ENCODE peak calls at places on chromosomes 4 and X, in nine cellular contexts. P, H, I, R, Z, O, N, M and A are unnamed samples.

GRCh38 chr4:87130482-87130881 is 89.9 kb downstream of the KLHL8 start:
- DNase-seq in R (no peak), P (no peak), N (no peak), H (no peak), O (no peak), I (no peak), Z (no peak), M (no peak), A (no peak)

GRCh38 chr4:75547647-75548387 is 8.0 kb upstream of the ODAPH start:
- DNase-seq in O (no peak), N (no peak), M (no peak), P (peak; percentile 41), R (peak; percentile 30), I (peak; percentile 28), Z (no peak), H (no peak), A (no peak)

GRCh38 chrX:11739796-11740195 is 18.2 kb upstream of the MSL3 start:
- DNase-seq in M (no peak), N (no peak), R (no peak), O (no peak), H (no peak), P (no peak), Z (no peak), I (no peak), A (no peak)

GRCh38 chr4:152064753-152065152 is 303.9 kb upstream of the GATB start:
- DNase-seq in I (no peak), P (no peak), H (no peak), M (no peak), O (no peak), R (no peak), Z (no peak), N (no peak), A (no peak)

GRCh38 chr4:91113130-91113706 is 986.0 kb downstream of the CCSER1 start:
- DNase-seq in P (no peak), I (no peak), O (no peak), H (peak; percentile 32), M (peak; percentile 5), N (no peak), Z (no peak), R (no peak), A (no peak)

GRCh38 chr4:91958651-91959050 is 345.1 kb upstream of the GRID2 start:
- DNase-seq in I (no peak), O (peak; percentile 61), R (no peak), P (no peak), H (peak; percentile 38), Z (no peak), M (no peak), N (peak; percentile 18), A (no peak)

GRCh38 chrX:142616636-142617035 is 409.1 kb upstream of the SPANXN4 start:
- DNase-seq in O (no peak), R (no peak), P (no peak), N (no peak), I (no peak), H (no peak), M (no peak), Z (no peak), A (no peak)

GRCh38 chr4:112296949-112297483 is at the start of gene ALPK1:
- DNase-seq in O (no peak), H (peak; percentile 86), R (peak; percentile 35), P (no peak), Z (no peak), I (no peak), N (no peak), M (peak; percentile 84), A (no peak)

GRCh38 chrX:20521245-20521644 is 254.5 kb upstream of the RPS6KA3 start:
- DNase-seq in I (no peak), M (peak; percentile 42), P (no peak), Z (no peak), R (no peak), O (no peak), N (no peak), H (peak; percentile 31), A (no peak)

GRCh38 chr4:125639182-125639621 is 324.4 kb downstream of the FAT4 start:
- DNase-seq in R (no peak), O (peak; percentile 91), I (no peak), M (no peak), P (no peak), H (peak; percentile 41), Z (no peak), N (peak; percentile 68), A (peak; percentile 26)

GRCh38 chr4:140234697-140235060 is 80.7 kb upstream of the MAML3 start:
- DNase-seq in O (no peak), N (no peak), M (no peak), P (no peak), Z (no peak), I (no peak), R (no peak), H (no peak), A (no peak)

GRCh38 chrX:67734111-67734753 is 190.4 kb downstream of the AR start:
- DNase-seq in M (no peak), P (no peak), H (no peak), Z (no peak), N (no peak), O (no peak), R (no peak), I (no peak), A (no peak)

GRCh38 chrX:54415534-54416350 is 24.5 kb upstream of the TSR2 start:
- DNase-seq in I (no peak), M (no peak), H (no peak), O (peak; percentile 66), P (no peak), N (peak; percentile 31), Z (no peak), R (no peak), A (peak; percentile 11)

GRCh38 chrX:133497356-133497755 is 82.1 kb upstream of the GPC4 start:
- DNase-seq in P (no peak), H (no peak), R (no peak), I (no peak), M (no peak), Z (no peak), N (no peak), O (no peak), A (no peak)
- TF ChIP-seq CTCF in P (no peak), H (no peak), R (no peak), I (no peak), M (no peak), Z (no peak), N (no peak), O (no peak), A (no peak)

GRCh38 chr4:53321151-53321987 is 44.5 kb downstream of the SCFD2 start:
- DNase-seq in M (peak; percentile 61), P (no peak), H (peak; percentile 84), Z (no peak), I (no peak), N (no peak), O (no peak), R (no peak), A (no peak)
- TF ChIP-seq CTCF in M (no peak), P (no peak), H (no peak), Z (no peak), I (no peak), N (no peak), O (no peak), R (no peak), A (no peak)

GRCh38 chr4:44869985-44870384 is 143.6 kb upstream of the GNPDA2 start:
- DNase-seq in O (no peak), Z (no peak), H (no peak), M (no peak), I (no peak), P (no peak), R (no peak), N (no peak), A (no peak)

DNA sequence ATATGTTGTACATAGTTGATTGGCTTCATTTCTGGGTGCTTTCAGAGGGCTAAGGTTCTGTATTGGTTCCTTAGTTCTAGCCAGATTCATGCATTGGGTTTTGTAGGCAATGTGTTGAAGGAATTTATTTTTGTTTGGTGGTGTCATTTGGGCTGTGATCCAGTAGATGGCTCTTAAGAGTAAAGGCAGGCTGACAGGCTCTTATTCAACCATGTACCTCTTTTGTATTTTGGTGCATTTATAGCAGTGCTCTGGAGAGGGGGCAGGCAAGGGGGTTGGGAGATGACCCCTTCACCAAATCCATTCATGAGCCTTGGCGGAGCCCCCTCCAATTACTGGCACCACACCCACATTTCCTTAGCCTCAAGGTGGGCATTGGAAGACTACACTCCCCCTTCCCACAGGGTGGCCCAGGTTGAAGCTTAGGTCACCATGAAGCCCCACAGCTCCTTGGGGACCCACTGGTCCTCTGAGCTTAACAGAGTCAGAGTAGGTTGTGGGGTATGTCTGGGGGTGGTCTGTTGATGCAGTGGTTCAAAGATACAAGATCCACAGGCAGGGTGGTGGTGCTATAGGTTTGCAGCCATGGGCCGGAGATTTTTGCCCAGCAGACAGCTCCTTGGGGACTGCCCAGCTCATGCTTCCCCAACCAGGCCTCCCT is 143.0 kb upstream of the GNPDA2 start:
- DNase-seq in I (no peak), O (no peak), Z (no peak), H (no peak), P (no peak), R (no peak), N (no peak), M (peak; percentile 5), A (no peak)
- TF ChIP-seq CTCF in I (no peak), O (peak; percentile 62), Z (no peak), H (no peak), P (no peak), R (no peak), N (no peak), M (no peak), A (no peak)

GRCh38 chr4:23332266-23332665 is 557.6 kb downstream of the PPARGC1A start:
- DNase-seq in I (no peak), H (peak; percentile 29), N (no peak), Z (no peak), M (no peak), P (no peak), O (no peak), R (no peak), A (no peak)

GRCh38 chr4:23333556-23333945 is 556.3 kb downstream of the PPARGC1A start:
- DNase-seq in P (no peak), H (peak; percentile 90), M (no peak), N (no peak), Z (no peak), I (no peak), R (no peak), O (no peak), A (no peak)

GRCh38 chr4:23337292-23337691 is 552.6 kb downstream of the PPARGC1A start:
- DNase-seq in R (no peak), I (no peak), H (no peak), Z (no peak), M (no peak), P (no peak), N (no peak), O (peak; percentile 51), A (no peak)

DNA sequence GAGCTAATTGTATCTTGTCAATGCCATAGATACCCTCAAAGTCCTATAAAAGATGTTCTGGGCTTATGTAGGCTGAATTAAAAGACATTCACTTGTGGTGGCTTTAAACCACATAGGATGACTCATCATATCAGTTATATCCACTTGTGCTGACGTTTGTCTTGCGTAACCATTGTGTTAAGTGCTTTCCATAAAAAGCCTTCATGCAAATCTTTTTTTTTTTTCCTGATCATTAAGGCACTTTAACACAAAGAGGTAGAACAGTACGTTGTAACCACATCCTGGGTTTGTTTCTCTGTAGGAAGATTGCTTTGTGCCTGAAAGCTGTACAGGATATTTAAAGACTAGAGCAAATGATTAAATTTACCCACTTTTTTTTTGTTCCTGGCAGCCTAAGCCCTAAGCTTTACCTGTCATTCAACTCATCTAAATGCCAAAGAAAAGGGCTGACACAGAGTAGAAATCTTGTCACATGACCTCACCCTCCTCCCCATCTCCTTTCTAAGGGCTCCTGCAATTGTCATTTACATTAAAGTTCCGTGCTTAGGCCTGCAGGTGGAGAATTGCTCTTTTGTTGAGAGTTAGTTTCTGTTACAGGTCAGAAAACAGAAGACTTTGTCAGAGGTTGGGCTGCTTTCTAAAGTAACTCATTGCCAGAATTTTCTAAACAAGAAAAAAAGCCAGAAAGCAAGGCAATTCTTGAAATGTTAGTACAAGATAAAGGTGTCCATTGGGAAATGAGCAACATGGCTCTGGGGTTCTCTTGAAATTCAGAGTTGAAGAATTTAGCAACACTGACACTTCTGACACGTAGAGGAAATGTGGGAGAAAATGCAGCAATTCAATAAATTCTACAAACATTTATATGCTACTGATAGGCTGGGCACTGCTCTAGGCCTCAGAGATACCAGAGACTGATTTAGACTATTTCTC is 555.6 kb downstream of the PPARGC1A start:
- DNase-seq in H (peak; percentile 96), Z (no peak), P (no peak), N (peak; percentile 14), I (no peak), M (peak; percentile 75), O (peak; percentile 69), R (no peak), A (no peak)
- TF ChIP-seq CTCF in H (no peak), Z (no peak), P (peak; percentile 10), N (no peak), I (no peak), M (no peak), O (peak; percentile 67), R (no peak), A (no peak)